ENCODE peak calls at places on chromosome 12, in eight cellular contexts. One of them, this sample, is unnamed.

GRCh38 chr12:30788754-30789153 is 34.0 kb upstream of the CAPRIN2 start:
- DNase-seq in transverse colon: no peak
- DNase-seq in mucosa of descending colon: no peak
- DNase-seq in H9: no peak
- DNase-seq in glutamatergic neuron: no peak
- DNase-seq in mesothelial cell of epicardium: no peak
- DNase-seq in dorsolateral prefrontal cortex: no peak
- DNase-seq in cardiac muscle cell: no peak
- DNase-seq in this sample: no peak

GRCh38 chr12:80183939-80184338 is 84.6 kb downstream of the OTOGL start:
- DNase-seq in transverse colon: no peak
- DNase-seq in mucosa of descending colon: no peak
- DNase-seq in H9: no peak
- DNase-seq in glutamatergic neuron: no peak
- DNase-seq in mesothelial cell of epicardium: no peak
- DNase-seq in dorsolateral prefrontal cortex: no peak
- DNase-seq in cardiac muscle cell: no peak
- DNase-seq in this sample: no peak

GRCh38 chr12:89737000-89737399 is 28.4 kb upstream of the ATP2B1 start:
- DNase-seq in transverse colon: no peak
- DNase-seq in mucosa of descending colon: no peak
- DNase-seq in H9: no peak
- DNase-seq in glutamatergic neuron: no peak
- DNase-seq in mesothelial cell of epicardium: no peak
- DNase-seq in dorsolateral prefrontal cortex: no peak
- DNase-seq in cardiac muscle cell: no peak
- DNase-seq in this sample: no peak

GRCh38 chr12:76332606-76333005 is 15.6 kb downstream of the BBS10 start:
- DNase-seq in transverse colon: no peak
- DNase-seq in mucosa of descending colon: no peak
- DNase-seq in H9: no peak
- DNase-seq in glutamatergic neuron: no peak
- DNase-seq in mesothelial cell of epicardium: no peak
- DNase-seq in dorsolateral prefrontal cortex: no peak
- DNase-seq in cardiac muscle cell: no peak
- DNase-seq in this sample: no peak

GRCh38 chr12:118187746-118188390 is 51.9 kb downstream of the PEBP1 start:
- DNase-seq in transverse colon: no peak
- DNase-seq in mucosa of descending colon: no peak
- DNase-seq in H9: no peak
- DNase-seq in glutamatergic neuron: no peak
- DNase-seq in mesothelial cell of epicardium: no peak
- DNase-seq in dorsolateral prefrontal cortex: no peak
- DNase-seq in cardiac muscle cell: no peak
- DNase-seq in this sample: no peak

GRCh38 chr12:93777249-93777648 is 100.1 kb downstream of the CRADD start:
- DNase-seq in transverse colon: no peak
- DNase-seq in mucosa of descending colon: no peak
- DNase-seq in H9: no peak
- DNase-seq in glutamatergic neuron: no peak
- DNase-seq in mesothelial cell of epicardium: no peak
- DNase-seq in dorsolateral prefrontal cortex: no peak
- DNase-seq in cardiac muscle cell: no peak
- DNase-seq in this sample: no peak

GRCh38 chr12:27319394-27319793 is 13.2 kb upstream of the BMAL2 start:
- DNase-seq in transverse colon: no peak
- DNase-seq in mucosa of descending colon: no peak
- DNase-seq in H9: no peak
- DNase-seq in glutamatergic neuron: no peak
- DNase-seq in mesothelial cell of epicardium: no peak
- DNase-seq in dorsolateral prefrontal cortex: no peak
- DNase-seq in cardiac muscle cell: no peak
- DNase-seq in this sample: no peak

GRCh38 chr12:94689002-94689645 is 38.8 kb upstream of the TMCC3 start:
- DNase-seq in transverse colon: no peak
- DNase-seq in mucosa of descending colon: no peak
- DNase-seq in H9: no peak
- DNase-seq in glutamatergic neuron: no peak
- DNase-seq in mesothelial cell of epicardium: no peak
- DNase-seq in dorsolateral prefrontal cortex: no peak
- DNase-seq in cardiac muscle cell: no peak
- DNase-seq in this sample: no peak

GRCh38 chr12:95303476-95303875 is 85.9 kb downstream of the VEZT start:
- DNase-seq in transverse colon: no peak
- DNase-seq in mucosa of descending colon: no peak
- DNase-seq in H9: no peak
- DNase-seq in glutamatergic neuron: no peak
- DNase-seq in mesothelial cell of epicardium: no peak
- DNase-seq in dorsolateral prefrontal cortex: no peak
- DNase-seq in cardiac muscle cell: no peak
- DNase-seq in this sample: no peak

GRCh38 chr12:50073712-50074111 is 11.4 kb upstream of the SMARCD1 start:
- DNase-seq in transverse colon: no peak
- DNase-seq in mucosa of descending colon: no peak
- DNase-seq in H9: no peak
- DNase-seq in glutamatergic neuron: no peak
- DNase-seq in mesothelial cell of epicardium: no peak
- DNase-seq in dorsolateral prefrontal cortex: no peak
- DNase-seq in cardiac muscle cell: no peak
- DNase-seq in this sample: no peak

GRCh38 chr12:106684497-106684896 is 90.0 kb upstream of the RIC8B start:
- DNase-seq in transverse colon: no peak
- DNase-seq in mucosa of descending colon: no peak
- DNase-seq in H9: no peak
- DNase-seq in glutamatergic neuron: no peak
- DNase-seq in mesothelial cell of epicardium: no peak
- DNase-seq in dorsolateral prefrontal cortex: no peak
- DNase-seq in cardiac muscle cell: no peak
- DNase-seq in this sample: no peak

GRCh38 chr12:98592825-98593322 is 612 bp upstream of the SLC25A3 start:
- DNase-seq in transverse colon: no peak
- DNase-seq in mucosa of descending colon: no peak
- DNase-seq in H9: no peak
- DNase-seq in glutamatergic neuron: no peak
- DNase-seq in mesothelial cell of epicardium: no peak
- DNase-seq in dorsolateral prefrontal cortex: no peak
- DNase-seq in cardiac muscle cell: no peak
- DNase-seq in this sample: no peak

GRCh38 chr12:48336564-48336963 is 14.2 kb downstream of the ZNF641 start:
- DNase-seq in transverse colon: no peak
- DNase-seq in mucosa of descending colon: no peak
- DNase-seq in H9: peak; percentile 71
- DNase-seq in glutamatergic neuron: no peak
- DNase-seq in mesothelial cell of epicardium: no peak
- DNase-seq in dorsolateral prefrontal cortex: no peak
- DNase-seq in cardiac muscle cell: no peak
- DNase-seq in this sample: no peak

GRCh38 chr12:7787574-7788315 is 1.5 kb upstream of the NANOG start:
- DNase-seq in transverse colon: no peak
- DNase-seq in mucosa of descending colon: no peak
- DNase-seq in H9: peak; percentile 90
- DNase-seq in glutamatergic neuron: no peak
- DNase-seq in mesothelial cell of epicardium: no peak
- DNase-seq in dorsolateral prefrontal cortex: no peak
- DNase-seq in cardiac muscle cell: no peak
- DNase-seq in this sample: no peak

GRCh38 chr12:104669057-104669770 is 212.5 kb downstream of the CHST11 start:
- DNase-seq in transverse colon: peak; percentile 45
- DNase-seq in mucosa of descending colon: peak; percentile 48
- DNase-seq in H9: no peak
- DNase-seq in glutamatergic neuron: no peak
- DNase-seq in mesothelial cell of epicardium: no peak
- DNase-seq in dorsolateral prefrontal cortex: peak; percentile 73
- DNase-seq in cardiac muscle cell: peak; percentile 62
- DNase-seq in this sample: peak; percentile 47

GRCh38 chr12:32451816-32452215 is 52.5 kb downstream of the FGD4 start:
- DNase-seq in transverse colon: no peak
- DNase-seq in mucosa of descending colon: no peak
- DNase-seq in H9: no peak
- DNase-seq in glutamatergic neuron: no peak
- DNase-seq in mesothelial cell of epicardium: no peak
- DNase-seq in dorsolateral prefrontal cortex: no peak
- DNase-seq in cardiac muscle cell: no peak
- DNase-seq in this sample: no peak

GRCh38 chr12:32454075-32454474 is 54.7 kb downstream of the FGD4 start:
- DNase-seq in transverse colon: no peak
- DNase-seq in mucosa of descending colon: no peak
- DNase-seq in H9: no peak
- DNase-seq in glutamatergic neuron: no peak
- DNase-seq in mesothelial cell of epicardium: no peak
- DNase-seq in dorsolateral prefrontal cortex: no peak
- DNase-seq in cardiac muscle cell: no peak
- DNase-seq in this sample: no peak

GRCh38 chr12:32454866-32455265 is 55.5 kb downstream of the FGD4 start:
- DNase-seq in transverse colon: no peak
- DNase-seq in mucosa of descending colon: no peak
- DNase-seq in H9: peak; percentile 58
- DNase-seq in glutamatergic neuron: no peak
- DNase-seq in mesothelial cell of epicardium: no peak
- DNase-seq in dorsolateral prefrontal cortex: no peak
- DNase-seq in cardiac muscle cell: no peak
- DNase-seq in this sample: no peak

GRCh38 chr12:32457251-32458025 is 58.1 kb downstream of the FGD4 start:
- DNase-seq in transverse colon: no peak
- DNase-seq in mucosa of descending colon: no peak
- DNase-seq in H9: no peak
- DNase-seq in glutamatergic neuron: no peak
- DNase-seq in mesothelial cell of epicardium: no peak
- DNase-seq in dorsolateral prefrontal cortex: no peak
- DNase-seq in cardiac muscle cell: no peak
- DNase-seq in this sample: no peak

GRCh38 chr12:32455607-32456063 is 56.3 kb downstream of the FGD4 start:
- DNase-seq in transverse colon: no peak
- DNase-seq in mucosa of descending colon: no peak
- DNase-seq in H9: no peak
- DNase-seq in glutamatergic neuron: no peak
- DNase-seq in mesothelial cell of epicardium: no peak
- DNase-seq in dorsolateral prefrontal cortex: no peak
- DNase-seq in cardiac muscle cell: peak; percentile 69
- DNase-seq in this sample: peak; percentile 23
- TF ChIP-seq CTCF in transverse colon: peak; percentile 62
- TF ChIP-seq CTCF in mucosa of descending colon: peak; percentile 23
- TF ChIP-seq CTCF in H9: peak; percentile 83
- TF ChIP-seq CTCF in glutamatergic neuron: peak; percentile 69
- TF ChIP-seq CTCF in mesothelial cell of epicardium: peak; percentile 68
- TF ChIP-seq CTCF in dorsolateral prefrontal cortex: peak; percentile 77
- TF ChIP-seq CTCF in cardiac muscle cell: peak; percentile 62
- TF ChIP-seq CTCF in this sample: peak; percentile 97

GRCh38 chr12:6722863-6723262 is 983 bp upstream of the COPS7A start:
- DNase-seq in transverse colon: no peak
- DNase-seq in mucosa of descending colon: no peak
- DNase-seq in H9: no peak
- DNase-seq in glutamatergic neuron: no peak
- DNase-seq in mesothelial cell of epicardium: no peak
- DNase-seq in dorsolateral prefrontal cortex: no peak
- DNase-seq in cardiac muscle cell: no peak
- DNase-seq in this sample: no peak

GRCh38 chr12:6725350-6725749 is 1.5 kb downstream of the COPS7A start:
- DNase-seq in transverse colon: no peak
- DNase-seq in mucosa of descending colon: no peak
- DNase-seq in H9: no peak
- DNase-seq in glutamatergic neuron: no peak
- DNase-seq in mesothelial cell of epicardium: no peak
- DNase-seq in dorsolateral prefrontal cortex: no peak
- DNase-seq in cardiac muscle cell: no peak
- DNase-seq in this sample: no peak

GRCh38 chr12:6724409-6724797 is 557 bp downstream of the COPS7A start:
- DNase-seq in transverse colon: peak; percentile 33
- DNase-seq in mucosa of descending colon: peak; percentile 50
- DNase-seq in H9: no peak
- DNase-seq in glutamatergic neuron: peak; percentile 32
- DNase-seq in mesothelial cell of epicardium: peak; percentile 40
- DNase-seq in dorsolateral prefrontal cortex: no peak
- DNase-seq in cardiac muscle cell: no peak
- DNase-seq in this sample: no peak

GRCh38 chr12:6729186-6729585 is 5.3 kb downstream of the COPS7A start:
- DNase-seq in transverse colon: no peak
- DNase-seq in mucosa of descending colon: no peak
- DNase-seq in H9: no peak
- DNase-seq in glutamatergic neuron: no peak
- DNase-seq in mesothelial cell of epicardium: no peak
- DNase-seq in dorsolateral prefrontal cortex: no peak
- DNase-seq in cardiac muscle cell: no peak
- DNase-seq in this sample: no peak

GRCh38 chr12:6723607-6724408 is at the start of gene COPS7A:
- DNase-seq in transverse colon: peak; percentile 99
- DNase-seq in mucosa of descending colon: peak; percentile 98
- DNase-seq in H9: peak; percentile 100
- DNase-seq in glutamatergic neuron: peak; percentile 95
- DNase-seq in mesothelial cell of epicardium: peak; percentile 89
- DNase-seq in dorsolateral prefrontal cortex: peak; percentile 98
- DNase-seq in cardiac muscle cell: peak; percentile 98
- DNase-seq in this sample: peak; percentile 89
- TF ChIP-seq CTCF in transverse colon: no peak
- TF ChIP-seq CTCF in mucosa of descending colon: no peak
- TF ChIP-seq CTCF in H9: no peak
- TF ChIP-seq CTCF in glutamatergic neuron: no peak
- TF ChIP-seq CTCF in mesothelial cell of epicardium: no peak
- TF ChIP-seq CTCF in dorsolateral prefrontal cortex: peak; percentile 20
- TF ChIP-seq CTCF in cardiac muscle cell: no peak
- TF ChIP-seq CTCF in this sample: no peak

GRCh38 chr12:127774828-127775227 is 492.1 kb upstream of the TMEM132C start:
- DNase-seq in transverse colon: no peak
- DNase-seq in mucosa of descending colon: no peak
- DNase-seq in H9: no peak
- DNase-seq in glutamatergic neuron: no peak
- DNase-seq in mesothelial cell of epicardium: no peak
- DNase-seq in dorsolateral prefrontal cortex: no peak
- DNase-seq in cardiac muscle cell: no peak
- DNase-seq in this sample: no peak

GRCh38 chr12:127770123-127770522 is 496.8 kb upstream of the TMEM132C start:
- DNase-seq in transverse colon: no peak
- DNase-seq in mucosa of descending colon: no peak
- DNase-seq in H9: no peak
- DNase-seq in glutamatergic neuron: no peak
- DNase-seq in mesothelial cell of epicardium: no peak
- DNase-seq in dorsolateral prefrontal cortex: no peak
- DNase-seq in cardiac muscle cell: no peak
- DNase-seq in this sample: no peak

GRCh38 chr12:127779301-127780045 is 487.5 kb upstream of the TMEM132C start:
- DNase-seq in transverse colon: no peak
- DNase-seq in mucosa of descending colon: no peak
- DNase-seq in H9: no peak
- DNase-seq in glutamatergic neuron: no peak
- DNase-seq in mesothelial cell of epicardium: no peak
- DNase-seq in dorsolateral prefrontal cortex: no peak
- DNase-seq in cardiac muscle cell: no peak
- DNase-seq in this sample: no peak

GRCh38 chr12:127767631-127768030 is 499.3 kb upstream of the TMEM132C start:
- DNase-seq in transverse colon: no peak
- DNase-seq in mucosa of descending colon: no peak
- DNase-seq in H9: no peak
- DNase-seq in glutamatergic neuron: no peak
- DNase-seq in mesothelial cell of epicardium: no peak
- DNase-seq in dorsolateral prefrontal cortex: no peak
- DNase-seq in cardiac muscle cell: no peak
- DNase-seq in this sample: no peak

GRCh38 chr12:127773520-127773919 is 493.4 kb upstream of the TMEM132C start:
- DNase-seq in transverse colon: no peak
- DNase-seq in mucosa of descending colon: no peak
- DNase-seq in H9: peak; percentile 74
- DNase-seq in glutamatergic neuron: no peak
- DNase-seq in mesothelial cell of epicardium: no peak
- DNase-seq in dorsolateral prefrontal cortex: no peak
- DNase-seq in cardiac muscle cell: peak; percentile 18
- DNase-seq in this sample: no peak
- TF ChIP-seq CTCF in transverse colon: no peak
- TF ChIP-seq CTCF in mucosa of descending colon: no peak
- TF ChIP-seq CTCF in H9: peak; percentile 69
- TF ChIP-seq CTCF in glutamatergic neuron: no peak
- TF ChIP-seq CTCF in mesothelial cell of epicardium: no peak
- TF ChIP-seq CTCF in dorsolateral prefrontal cortex: peak; percentile 33
- TF ChIP-seq CTCF in cardiac muscle cell: no peak
- TF ChIP-seq CTCF in this sample: peak; percentile 43

GRCh38 chr12:114476159-114476558 is 70.2 kb upstream of the TBX5 start:
- DNase-seq in transverse colon: no peak
- DNase-seq in mucosa of descending colon: no peak
- DNase-seq in H9: no peak
- DNase-seq in glutamatergic neuron: no peak
- DNase-seq in mesothelial cell of epicardium: no peak
- DNase-seq in dorsolateral prefrontal cortex: no peak
- DNase-seq in cardiac muscle cell: peak; percentile 60
- DNase-seq in this sample: no peak
- TF ChIP-seq CTCF in transverse colon: no peak
- TF ChIP-seq CTCF in mucosa of descending colon: no peak
- TF ChIP-seq CTCF in H9: peak; percentile 64
- TF ChIP-seq CTCF in glutamatergic neuron: peak; percentile 12
- TF ChIP-seq CTCF in mesothelial cell of epicardium: no peak
- TF ChIP-seq CTCF in dorsolateral prefrontal cortex: peak; percentile 62
- TF ChIP-seq CTCF in cardiac muscle cell: peak; percentile 45
- TF ChIP-seq CTCF in this sample: peak; percentile 57